ENCODE peak calls at places on chromosomes 5 and 9, in eight cellular contexts. W is left ventricle myocardium inferior; V is kidney; J is lung; K is transverse colon; E is CD8-positive, alpha-beta T cell; Y is Peyer's patch; O is A673. X is an unnamed sample.

GRCh38 chr9:80292231-80292630 is 720.5 kb downstream of the TLE4 start:
- DNase-seq in W (no peak), V (no peak), J (no peak), K (no peak), E (no peak), Y (no peak), O (no peak), X (no peak)

GRCh38 chr5:159971038-159971437 is 37.9 kb upstream of the TTC1 start:
- DNase-seq in W (no peak), V (no peak), J (no peak), K (no peak), E (no peak), Y (no peak), O (no peak), X (no peak)

GRCh38 chr5:145764325-145764724 is 70.8 kb downstream of the PRELID2 start:
- DNase-seq in W (no peak), V (no peak), J (no peak), K (no peak), E (no peak), Y (no peak), O (no peak), X (no peak)

GRCh38 chr9:4821133-4821532 is 28.4 kb downstream of the RCL1 start:
- DNase-seq in W (no peak), V (no peak), J (no peak), K (no peak), E (no peak), Y (no peak), O (no peak), X (no peak)

GRCh38 chr9:91589101-91589553 is 165.5 kb upstream of the NFIL3 start:
- DNase-seq in W (peak; percentile 35), V (no peak), J (no peak), K (peak; percentile 11), E (no peak), Y (peak; percentile 50), O (peak; percentile 33), X (no peak)

GRCh38 chr5:68738236-68738635 is 355.6 kb upstream of the SLC30A5 start:
- DNase-seq in W (no peak), V (no peak), J (no peak), K (no peak), E (no peak), Y (no peak), O (no peak), X (no peak)

GRCh38 chr5:72746736-72747135 is 69.7 kb upstream of the TNPO1 start:
- DNase-seq in W (no peak), V (no peak), J (no peak), K (no peak), E (no peak), Y (no peak), O (no peak), X (no peak)

GRCh38 chr9:38171538-38171884 is 102.5 kb upstream of the SHB start:
- DNase-seq in W (no peak), V (no peak), J (no peak), K (no peak), E (no peak), Y (no peak), O (no peak), X (no peak)

GRCh38 chr5:116577064-116577788 is 2.6 kb upstream of the SEMA6A start:
- DNase-seq in W (no peak), V (no peak), J (no peak), K (no peak), E (no peak), Y (no peak), O (no peak), X (no peak)

GRCh38 chr9:20640331-20641187 is 18.3 kb upstream of the MLLT3 start:
- DNase-seq in W (peak; percentile 65), V (peak; percentile 91), J (no peak), K (peak; percentile 80), E (peak; percentile 76), Y (peak; percentile 90), O (peak; percentile 83), X (no peak)

GRCh38 chr5:68086857-68087256 is 128.7 kb upstream of the PIK3R1 start:
- DNase-seq in W (peak; percentile 18), V (no peak), J (no peak), K (peak; percentile 24), E (no peak), Y (peak; percentile 53), O (no peak), X (no peak)

GRCh38 chr5:55063220-55063863 is 39.1 kb upstream of the GZMA start:
- DNase-seq in W (no peak), V (no peak), J (no peak), K (no peak), E (no peak), Y (no peak), O (no peak), X (no peak)

GRCh38 chr9:130370226-130370625 is 74.5 kb upstream of the ASS1 start:
- DNase-seq in W (no peak), V (no peak), J (no peak), K (no peak), E (no peak), Y (no peak), O (no peak), X (no peak)

GRCh38 chr5:74378464-74378863 is 262.1 kb downstream of the ENC1 start:
- DNase-seq in W (no peak), V (no peak), J (no peak), K (no peak), E (no peak), Y (no peak), O (no peak), X (no peak)

GRCh38 chr9:137828527-137829259 is 48.9 kb upstream of the CACNA1B start:
- DNase-seq in W (no peak), V (no peak), J (no peak), K (no peak), E (no peak), Y (no peak), O (peak; percentile 41), X (no peak)

GRCh38 chr5:72294473-72294872 is 25.6 kb downstream of the MRPS27 start:
- DNase-seq in W (no peak), V (no peak), J (no peak), K (no peak), E (no peak), Y (no peak), O (no peak), X (no peak)

GRCh38 chr5:162593881-162594280 is 526.3 kb downstream of the GABRG2 start:
- DNase-seq in W (no peak), V (no peak), J (no peak), K (no peak), E (no peak), Y (no peak), O (peak; percentile 0), X (no peak)

GRCh38 chr5:57366744-57367143 is 115.9 kb downstream of the ACTBL2 start:
- DNase-seq in W (no peak), V (no peak), J (no peak), K (no peak), E (no peak), Y (no peak), O (no peak), X (no peak)

GRCh38 chr9:124794902-124795491 is 18.1 kb downstream of the OLFML2A start:
- DNase-seq in W (no peak), V (no peak), J (no peak), K (no peak), E (no peak), Y (no peak), O (no peak), X (no peak)

GRCh38 chr9:81266674-81267073 is 422.7 kb downstream of the TLE1 start:
- DNase-seq in W (no peak), V (no peak), J (no peak), K (no peak), E (no peak), Y (no peak), O (no peak), X (no peak)

GRCh38 chr9:37034320-37034937 is 361 bp upstream of the PAX5 start:
- DNase-seq in W (no peak), V (no peak), J (no peak), K (peak; percentile 39), E (no peak), Y (peak; percentile 82), O (no peak), X (no peak)

GRCh38 chr9:135051316-135052038 is 36.0 kb upstream of the OLFM1 start:
- DNase-seq in W (no peak), V (no peak), J (no peak), K (no peak), E (no peak), Y (peak; percentile 29), O (no peak), X (no peak)

GRCh38 chr5:107812570-107813141 is 141.9 kb upstream of the EFNA5 start:
- DNase-seq in W (peak; percentile 30), V (no peak), J (no peak), K (no peak), E (no peak), Y (no peak), O (no peak), X (no peak)

DNA sequence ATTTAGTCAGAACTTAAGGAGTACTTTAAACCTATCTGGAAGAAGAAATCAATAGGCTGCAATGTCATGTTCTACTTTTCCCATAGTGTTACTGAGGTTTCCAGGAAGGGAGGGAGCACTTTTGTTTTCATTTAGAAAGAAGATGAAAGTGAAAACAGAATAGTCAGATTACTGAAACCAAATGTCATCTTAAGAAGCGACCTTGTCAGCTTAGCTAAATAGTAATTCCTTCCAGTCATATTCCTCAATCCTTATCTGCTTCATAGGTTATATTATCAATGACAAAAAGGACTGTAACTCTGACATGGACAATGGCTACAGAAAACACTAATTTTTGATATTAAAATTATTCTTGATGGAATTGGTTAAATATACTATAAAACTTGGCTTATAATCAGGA is 27.7 kb downstream of the SAR1B start:
- DNase-seq in W (no peak), V (no peak), J (no peak), K (no peak), E (no peak), Y (no peak), O (no peak), X (no peak)
- H3K4me1 ChIP-seq in W (peaks cover 15% of the 10 kb centered on the region), V (peaks cover 4% of the 10 kb centered on the region), J (no peaks in the 10 kb centered on the region), K (no peaks in the 10 kb centered on the region), E (no peaks in the 10 kb centered on the region), Y (no peaks in the 10 kb centered on the region), O (no peaks in the 10 kb centered on the region), X (peaks cover 12% of the 10 kb centered on the region)

DNA sequence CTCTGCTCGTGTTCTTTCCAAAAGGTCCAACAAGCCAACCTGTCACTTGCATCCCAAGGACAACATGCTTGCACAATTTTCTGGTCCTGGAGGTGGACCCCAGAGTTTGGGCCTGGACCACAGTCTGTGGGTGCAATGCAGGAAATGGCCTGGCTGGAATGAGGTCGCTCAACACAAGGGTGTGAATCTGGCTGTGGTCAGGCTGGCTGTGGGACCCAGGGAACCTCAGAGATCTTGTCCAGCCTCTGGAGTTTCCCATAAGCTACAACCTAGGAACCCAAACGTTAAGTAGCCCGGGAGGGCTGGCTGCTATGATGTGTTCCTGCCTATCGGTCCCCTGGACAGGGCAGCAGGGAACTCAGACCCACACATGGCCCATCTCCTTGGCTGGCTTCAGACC is 15.4 kb downstream of the TBC1D9B start:
- DNase-seq in W (no peak), V (peak; percentile 10), J (no peak), K (no peak), E (no peak), Y (no peak), O (no peak), X (no peak)
- TF ChIP-seq CTCF in W (no peak), V (no peak), J (no peak), K (no peak), E (no peak), Y (no peak), O (no peak), X (no peak)

GRCh38 chr9:21696411-21696865 is 106.0 kb upstream of the MTAP start:
- DNase-seq in W (no peak), V (peak; percentile 65), J (no peak), K (no peak), E (no peak), Y (no peak), O (peak; percentile 31), X (no peak)
- H3K27ac ChIP-seq in W (no peak overlapping the region), V (no peak overlapping the region), J (no peak overlapping the region), K (no peak overlapping the region), E (no peak overlapping the region), Y (no peak overlapping the region), O (no peak overlapping the region), X (no peak overlapping the region)

GRCh38 chr5:140197023-140197422 is 22.0 kb downstream of the CYSTM1 start:
- DNase-seq in W (no peak), V (no peak), J (no peak), K (no peak), E (no peak), Y (no peak), O (no peak), X (no peak)
- H3K4me1 ChIP-seq in W (peaks cover 30% of the 10 kb centered on the region), V (peaks cover 9% of the 10 kb centered on the region), J (peaks cover 7% of the 10 kb centered on the region), K (peaks cover 41% of the 10 kb centered on the region), E (no peaks in the 10 kb centered on the region), Y (no peaks in the 10 kb centered on the region), O (no peaks in the 10 kb centered on the region), X (no peaks in the 10 kb centered on the region)

X was measured in thoracic aorta.